ENCODE peak calls at places on chromosomes 6 and 20, in nine cellular contexts. F, A, R, M, C, Y, K, E and O are unnamed samples.

GRCh38 chr20:22744341-22745193 is 160.2 kb upstream of the FOXA2 start:
- DNase-seq in E (no peak), F (no peak), C (peak; percentile 44), K (no peak), M (no peak), R (no peak), Y (no peak), A (no peak), O (no peak)

GRCh38 chr20:21559305-21559704 is 45.4 kb upstream of the NKX2-2 start:
- DNase-seq in M (no peak), E (no peak), K (no peak), R (no peak), C (no peak), F (no peak), A (no peak), Y (no peak), O (no peak)

GRCh38 chr6:79570129-79570801 is 33.0 kb upstream of the LCA5 start:
- DNase-seq in C (no peak), F (peak; percentile 78), A (no peak), Y (peak; percentile 87), M (peak; percentile 7), K (peak; percentile 80), E (no peak), R (no peak), O (no peak)

GRCh38 chr20:43844778-43845614 is 69.7 kb upstream of the TOX2 start:
- DNase-seq in E (peak; percentile 25), R (peak; percentile 24), F (no peak), C (no peak), Y (peak; percentile 94), K (peak; percentile 74), A (peak; percentile 38), M (peak; percentile 13), O (no peak)

GRCh38 chr6:36357872-36358234 is 21.2 kb upstream of the BNIP5 start:
- DNase-seq in R (no peak), M (no peak), C (no peak), E (no peak), K (no peak), A (no peak), F (no peak), Y (no peak), O (no peak)

GRCh38 chr6:110055387-110055735 is 77.2 kb downstream of the GPR6 start:
- DNase-seq in Y (no peak), F (no peak), M (no peak), E (no peak), C (no peak), K (no peak), A (no peak), R (no peak), O (no peak)

GRCh38 chr20:59665656-59666555 is 61.6 kb downstream of the PHACTR3 start:
- DNase-seq in M (no peak), A (no peak), E (no peak), Y (no peak), C (peak; percentile 49), R (no peak), K (no peak), F (no peak), O (no peak)

GRCh38 chr6:103215835-103216234 is 1643.9 kb downstream of the HACE1 start:
- DNase-seq in E (no peak), F (no peak), Y (no peak), M (no peak), R (no peak), A (no peak), C (no peak), K (no peak), O (no peak)

GRCh38 chr6:32885698-32886286 is 31.8 kb downstream of the PSMB9 start:
- DNase-seq in R (no peak), K (peak; percentile 72), F (no peak), E (no peak), Y (peak; percentile 49), A (no peak), C (no peak), M (no peak), O (no peak)

GRCh38 chr20:56588996-56589395 is 40.1 kb upstream of the TFAP2C start:
- DNase-seq in Y (no peak), F (no peak), R (no peak), A (no peak), K (no peak), M (no peak), E (no peak), C (no peak), O (no peak)

GRCh38 chr20:63706852-63707557 is 771 bp downstream of the ARFRP1 start:
- DNase-seq in K (no peak), M (no peak), E (no peak), A (no peak), Y (no peak), C (no peak), R (peak; percentile 34), F (peak; percentile 66), O (peak; percentile 53)
- TF ChIP-seq CTCF in K (peak; percentile 50), M (peak; percentile 83), E (no peak), A (no peak), Y (peak; percentile 14), C (no peak), R (no peak), F (no peak), O (peak; percentile 61)

GRCh38 chr6:157995458-157995857 is 13.8 kb downstream of the SYNJ2 start:
- DNase-seq in A (no peak), K (no peak), M (no peak), Y (no peak), R (no peak), E (peak; percentile 7), F (no peak), C (no peak), O (no peak)
- H3K27ac ChIP-seq in A (no peak overlapping the region), K (no peak overlapping the region), M (no peak overlapping the region), Y (no peak overlapping the region), R (no peak overlapping the region), E (no peak overlapping the region), F (no peak overlapping the region), C (no peak overlapping the region), O (no peak overlapping the region)

GRCh38 chr6:5590187-5590586 is 328.9 kb downstream of the FARS2 start:
- DNase-seq in K (no peak), Y (no peak), C (no peak), M (no peak), R (no peak), A (no peak), F (no peak), E (peak; percentile 78), O (no peak)
- H3K27me3 ChIP-seq in K (no peaks in the 10 kb centered on the region), Y (no peaks in the 10 kb centered on the region), C (no peaks in the 10 kb centered on the region), M (no peaks in the 10 kb centered on the region), R (no peaks in the 10 kb centered on the region), A (no peaks in the 10 kb centered on the region), F (no peaks in the 10 kb centered on the region), E (no peaks in the 10 kb centered on the region), O (no peaks in the 10 kb centered on the region)

DNA sequence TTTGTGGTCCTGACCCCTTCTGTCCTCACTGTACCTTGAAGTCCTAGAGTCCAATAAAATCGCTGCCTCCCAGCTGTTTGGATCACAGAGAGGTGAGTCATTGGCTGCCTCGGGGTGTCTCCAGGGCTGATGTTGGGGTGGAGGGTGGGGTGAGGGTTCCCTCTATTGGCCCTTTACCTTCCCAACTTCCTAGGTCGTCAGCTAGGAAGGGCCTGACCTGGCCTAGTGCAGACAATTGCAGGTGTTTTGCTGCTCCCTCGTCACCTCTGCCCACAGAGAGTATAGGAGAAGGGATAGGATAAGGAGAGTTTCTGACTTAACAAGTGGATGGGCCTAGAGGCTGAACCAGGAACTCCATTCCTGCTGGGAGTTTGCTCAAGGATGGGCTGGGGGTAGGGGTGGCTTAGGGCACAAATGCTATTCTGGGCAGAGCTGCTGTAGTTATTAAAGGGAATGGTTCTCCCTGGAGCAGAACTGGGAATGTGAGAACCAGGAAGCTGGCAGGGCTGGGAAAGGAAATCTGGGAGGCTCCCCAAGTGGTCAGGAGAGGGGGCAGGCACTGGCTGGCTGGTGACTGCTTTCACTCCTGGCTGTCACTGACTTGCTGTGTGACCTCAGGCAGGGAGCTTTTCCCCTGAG is 1.4 kb downstream of the TP53INP2 start:
- DNase-seq in K (no peak), Y (no peak), E (peak; percentile 41), R (no peak), A (peak; percentile 24), M (no peak), C (no peak), F (peak; percentile 80), O (no peak)
- TF ChIP-seq CTCF in K (no peak), Y (no peak), E (peak; percentile 32), R (no peak), A (no peak), M (peak; percentile 69), C (no peak), F (no peak), O (no peak)

GRCh38 chr20:46805836-46806235 is 88.8 kb upstream of the EYA2 start:
- DNase-seq in Y (no peak), F (no peak), A (no peak), M (no peak), C (no peak), E (no peak), R (no peak), K (no peak), O (no peak)
- H3K27ac ChIP-seq in Y (no peak overlapping the region), F (no peak overlapping the region), A (no peak overlapping the region), M (no peak overlapping the region), C (no peak overlapping the region), E (no peak overlapping the region), R (no peak overlapping the region), K (no peak overlapping the region), O (no peak overlapping the region)